ENCODE peak calls at places on chromosomes 6 and 20, in five cellular contexts. Z is bronchial epithelial cell; N is A549; Y is HT-29; W is central memory CD4-positive, alpha-beta T cell. E is an unnamed sample.

GRCh38 chr20:38228436-38228835 is 32.1 kb downstream of the KIAA1755 start:
- DNase-seq in Z (no peak), N (peak), Y (peak), W (no peak), E (no peak)

GRCh38 chr20:2005831-2006426 is 12.1 kb upstream of the PDYN start:
- DNase-seq in Z (peak), N (peak), Y (peak), W (peak), E (peak)

GRCh38 chr6:43262780-43263313 is 19.6 kb downstream of the TTBK1 start:
- DNase-seq in Z (no peak), N (no peak), Y (no peak), W (no peak), E (no peak)

GRCh38 chr20:23106271-23106851 is 20.2 kb upstream of the CD93 start:
- DNase-seq in Z (peak), N (no peak), Y (no peak), W (no peak), E (peak)

GRCh38 chr20:44747166-44748004 is 1.7 kb downstream of the KCNK15 start:
- DNase-seq in Z (peak), N (peak), Y (peak), W (peak), E (peak)

GRCh38 chr6:113684382-113684901 is 172.7 kb upstream of the MARCKS start:
- DNase-seq in Z (peak), N (no peak), Y (peak), W (no peak), E (peak)

GRCh38 chr6:108876929-108877775 is 28.9 kb downstream of the ARMC2 start:
- DNase-seq in Z (no peak), N (no peak), Y (no peak), W (no peak), E (peak)

GRCh38 chr6:7215798-7216231 is 97.2 kb downstream of the SSR1 start:
- DNase-seq in Z (no peak), N (no peak), Y (no peak), W (no peak), E (no peak)

GRCh38 chr6:51569594-51569993 is 517.8 kb downstream of the PKHD1 start:
- DNase-seq in Z (no peak), N (no peak), Y (no peak), W (no peak), E (no peak)

GRCh38 chr6:84772428-84773132 is 8.2 kb upstream of the TBX18 start:
- DNase-seq in Z (no peak), N (peak), Y (no peak), W (no peak), E (no peak)

GRCh38 chr6:95410168-95410567 is 167.2 kb upstream of the MANEA start:
- DNase-seq in Z (no peak), N (no peak), Y (no peak), W (no peak), E (no peak)

GRCh38 chr6:100924574-100924973 is 43.4 kb upstream of the ASCC3 start:
- DNase-seq in Z (peak), N (no peak), Y (no peak), W (no peak), E (no peak)

GRCh38 chr20:56799187-56799586 is 170.1 kb downstream of the TFAP2C start:
- DNase-seq in Z (no peak), N (no peak), Y (no peak), W (no peak), E (no peak)

GRCh38 chr20:23228912-23229311 is 121.7 kb upstream of the NXT1 start:
- DNase-seq in Z (no peak), N (no peak), Y (no peak), W (no peak), E (peak)

GRCh38 chr20:59273699-59274380 is 26.6 kb upstream of the EDN3 start:
- DNase-seq in Z (no peak), N (no peak), Y (no peak), W (no peak), E (no peak)

GRCh38 chr6:20328266-20328946 is 73.3 kb upstream of the E2F3 start:
- DNase-seq in Z (no peak), N (no peak), Y (no peak), W (no peak), E (no peak)

GRCh38 chr6:96795481-96795880 is 41.8 kb downstream of the GPR63 start:
- DNase-seq in Z (no peak), N (no peak), Y (no peak), W (no peak), E (no peak)

GRCh38 chr20:3635346-3635745 is 27.9 kb downstream of the GFRA4 start:
- DNase-seq in Z (no peak), N (no peak), Y (no peak), W (no peak), E (peak)

GRCh38 chr6:107740496-107741190 is 83.5 kb downstream of the SCML4 start:
- DNase-seq in Z (no peak), N (no peak), Y (no peak), W (peak), E (no peak)

GRCh38 chr6:22071655-22072054 is 225.2 kb downstream of the PRL start:
- DNase-seq in Z (peak), N (no peak), Y (no peak), W (no peak), E (peak)

GRCh38 chr20:32982617-32983458 is 21.4 kb downstream of the SUN5 start:
- DNase-seq in Z (no peak), N (no peak), Y (peak), W (no peak), E (no peak)

GRCh38 chr6:138235205-138235604 is 16.9 kb upstream of the PBOV1 start:
- DNase-seq in Z (no peak), N (no peak), Y (no peak), W (no peak), E (no peak)

GRCh38 chr20:13131688-13132087 is 89.4 kb upstream of the ISM1 start:
- DNase-seq in Z (no peak), N (no peak), Y (no peak), W (no peak), E (no peak)

GRCh38 chr6:47701374-47701773 is 3.0 kb downstream of the ADGRF4 start:
- DNase-seq in Z (peak), N (peak), Y (peak), W (no peak), E (no peak)

GRCh38 chr6:98825602-98826230 is 8.7 kb upstream of the POU3F2 start:
- DNase-seq in Z (no peak), N (no peak), Y (no peak), W (no peak), E (no peak)

GRCh38 chr20:48676795-48677447 is 150.9 kb downstream of the PREX1 start:
- DNase-seq in Z (no peak), N (no peak), Y (no peak), W (no peak), E (no peak)

GRCh38 chr20:49552007-49552406 is 15.9 kb downstream of the PTGIS start:
- DNase-seq in Z (no peak), N (no peak), Y (no peak), W (no peak), E (no peak)

GRCh38 chr6:35581633-35582032 is 68.9 kb upstream of the TULP1 start:
- DNase-seq in Z (no peak), N (no peak), Y (no peak), W (no peak), E (peak)

GRCh38 chr6:145247677-145248419 is 487.5 kb downstream of the EPM2A start:
- DNase-seq in Z (peak), N (peak), Y (no peak), W (no peak), E (peak)

GRCh38 chr6:13406051-13406477 is 77.7 kb upstream of the TBC1D7 start:
- DNase-seq in Z (no peak), N (no peak), Y (no peak), W (no peak), E (no peak)

GRCh38 chr6:134391221-134391620 is 73.3 kb upstream of the SGK1 start:
- DNase-seq in Z (no peak), N (no peak), Y (no peak), W (no peak), E (no peak)

GRCh38 chr6:169654590-169655391 is 47.0 kb downstream of the WDR27 start:
- DNase-seq in Z (peak), N (peak), Y (peak), W (peak), E (peak)

GRCh38 chr20:61525781-61526431 is 273.8 kb downstream of the CDH4 start:
- DNase-seq in Z (no peak), N (no peak), Y (no peak), W (no peak), E (peak)

GRCh38 chr20:37202267-37202943 is 23.1 kb upstream of the MROH8 start:
- DNase-seq in Z (peak), N (peak), Y (peak), W (peak), E (peak)

GRCh38 chr6:139376054-139376355 is 1.6 kb upstream of the CITED2 start:
- DNase-seq in Z (no peak), N (no peak), Y (no peak), W (no peak), E (peak)

GRCh38 chr6:169316651-169317050 is 63.0 kb upstream of the THBS2 start:
- DNase-seq in Z (no peak), N (no peak), Y (no peak), W (no peak), E (no peak)

GRCh38 chr6:122869437-122870024 is 80.5 kb downstream of the SMPDL3A start:
- DNase-seq in Z (peak), N (peak), Y (peak), W (no peak), E (peak)

GRCh38 chr20:9112541-9113515 is 43.9 kb downstream of the PLCB4 start:
- DNase-seq in Z (peak), N (no peak), Y (no peak), W (no peak), E (peak)

GRCh38 chr6:113809818-113810217 is 47.3 kb upstream of the MARCKS start:
- DNase-seq in Z (no peak), N (no peak), Y (no peak), W (no peak), E (no peak)